ENCODE peak calls at places on chromosomes 16 and 17, in ten cellular contexts. J, D, H, Q, O, N, L, C, T and X are unnamed samples.

GRCh38 chr16:87734644-87735043 is 31.1 kb downstream of the KLHDC4 start:
- DNase-seq in J (no peak), D (no peak), H (no peak), Q (no peak), O (no peak), N (no peak), L (no peak), C (no peak), T (no peak), X (no peak)

GRCh38 chr16:63323055-63323454 is 1286.8 kb upstream of the CDH8 start:
- DNase-seq in J (no peak), D (no peak), H (no peak), Q (no peak), O (no peak), N (no peak), L (no peak), C (no peak), T (no peak), X (no peak)

GRCh38 chr17:29136998-29137730 is 43.0 kb downstream of the MYO18A start:
- DNase-seq in J (no peak), D (no peak), H (no peak), Q (no peak), O (no peak), N (no peak), L (no peak), C (no peak), T (no peak), X (no peak)

GRCh38 chr16:4511441-4512082 is 27.0 kb downstream of the CDIP1 start:
- DNase-seq in J (peak; percentile 76), D (peak; percentile 73), H (no peak), Q (no peak), O (peak; percentile 61), N (peak; percentile 80), L (no peak), C (peak; percentile 43), T (no peak), X (no peak)

GRCh38 chr17:65522751-65523404 is 38.6 kb downstream of the AXIN2 start:
- DNase-seq in J (no peak), D (no peak), H (no peak), Q (no peak), O (no peak), N (no peak), L (no peak), C (no peak), T (no peak), X (no peak)

GRCh38 chr17:80843741-80844156 is 147.9 kb upstream of the CHMP6 start:
- DNase-seq in J (no peak), D (no peak), H (no peak), Q (peak; percentile 21), O (no peak), N (no peak), L (no peak), C (no peak), T (no peak), X (peak; percentile 35)

GRCh38 chr16:67843343-67843765 is 1.2 kb downstream of the THAP11 start:
- DNase-seq in J (no peak), D (no peak), H (no peak), Q (no peak), O (no peak), N (no peak), L (no peak), C (no peak), T (no peak), X (no peak)

GRCh38 chr17:75584358-75585175 is 3.0 kb upstream of the MYO15B start:
- DNase-seq in J (no peak), D (no peak), H (no peak), Q (no peak), O (no peak), N (no peak), L (no peak), C (no peak), T (no peak), X (no peak)

GRCh38 chr16:86573646-86574508 is 4.5 kb upstream of the FOXL1 start:
- DNase-seq in J (no peak), D (no peak), H (no peak), Q (no peak), O (no peak), N (no peak), L (no peak), C (no peak), T (no peak), X (no peak)

GRCh38 chr16:30394603-30395154 is 541 bp upstream of the ZNF48 start:
- DNase-seq in J (no peak), D (no peak), H (no peak), Q (peak; percentile 71), O (peak; percentile 57), N (no peak), L (no peak), C (no peak), T (no peak), X (no peak)

GRCh38 chr17:17088511-17089205 is 46.4 kb downstream of the MPRIP start:
- DNase-seq in J (no peak), D (peak; percentile 11), H (no peak), Q (no peak), O (no peak), N (no peak), L (no peak), C (no peak), T (no peak), X (peak; percentile 40)

GRCh38 chr16:11586375-11586855 is 304 bp downstream of the LITAF start:
- DNase-seq in J (no peak), D (no peak), H (no peak), Q (no peak), O (no peak), N (no peak), L (no peak), C (no peak), T (no peak), X (no peak)

GRCh38 chr16:63816304-63816703 is 1305.6 kb downstream of the CDH11 start:
- DNase-seq in J (no peak), D (no peak), H (no peak), Q (no peak), O (no peak), N (no peak), L (no peak), C (no peak), T (no peak), X (no peak)

GRCh38 chr17:50903604-50904521 is 37.7 kb upstream of the TOB1 start:
- DNase-seq in J (no peak), D (no peak), H (no peak), Q (no peak), O (no peak), N (no peak), L (no peak), C (no peak), T (no peak), X (no peak)

DNA sequence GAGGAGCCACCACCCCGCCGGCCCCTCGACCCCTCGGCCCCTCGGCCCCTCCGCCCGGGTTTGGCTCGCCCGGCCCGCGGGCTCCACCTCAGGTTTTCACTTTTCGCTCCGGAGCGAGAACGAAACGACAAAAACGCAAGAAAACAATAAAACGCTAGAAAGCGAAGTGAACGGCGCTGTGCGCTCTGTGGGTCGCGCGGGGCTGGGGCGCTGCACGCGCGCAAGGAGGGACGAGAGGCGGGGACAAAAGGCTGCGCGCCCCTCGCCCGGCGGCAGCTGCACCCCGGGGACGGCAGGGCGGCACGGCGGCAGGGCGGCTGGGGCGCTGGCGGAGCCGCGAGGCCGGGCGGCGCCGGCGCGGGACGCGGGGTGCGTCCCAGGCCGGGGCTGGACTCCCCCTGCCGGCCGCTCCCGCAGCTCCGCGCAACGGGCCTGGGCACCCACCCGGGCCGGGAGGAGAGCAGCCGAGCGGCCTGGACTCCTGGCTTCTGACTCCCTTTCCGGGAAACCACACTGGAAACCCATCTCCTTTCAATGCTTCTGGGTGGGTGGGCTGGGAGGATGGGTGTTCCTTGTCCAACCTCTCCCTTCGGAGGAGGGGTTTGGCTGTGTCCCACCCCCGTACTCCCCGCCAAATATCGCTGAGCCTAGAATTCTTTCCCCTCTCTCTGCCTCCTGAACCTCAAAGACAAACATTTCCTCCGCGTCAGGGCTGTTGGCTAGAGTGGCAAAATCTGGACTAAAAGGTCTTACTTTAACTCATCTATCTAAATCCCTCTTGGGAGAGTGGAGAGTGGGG is 9.9 kb downstream of the TBX2 start:
- DNase-seq in J (peak; percentile 75), D (peak; percentile 64), H (no peak), Q (no peak), O (no peak), N (peak; percentile 91), L (peak; percentile 61), C (peak; percentile 56), T (peak; percentile 94), X (peak; percentile 81)
- H3K4me3 ChIP-seq in J (peak overlapping the region; percentile 55), D (peak overlapping the region; percentile 76), H (peak overlapping the region; percentile 47), Q (peak overlapping the region; percentile 63), O (peak overlapping the region; percentile 34), N (peak overlapping the region; percentile 46), L (peak overlapping the region; percentile 33), C (peak overlapping the region; percentile 21), T (peak overlapping the region; percentile 63), X (peak overlapping the region; percentile 53)

GRCh38 chr16:2975161-2975795 is 5.0 kb downstream of the PKMYT1 start:
- DNase-seq in J (no peak), D (no peak), H (no peak), Q (no peak), O (no peak), N (no peak), L (no peak), C (no peak), T (peak; percentile 82), X (no peak)
- TF ChIP-seq POLR2A in J (no peak), D (no peak), H (no peak), Q (no peak), O (no peak), N (no peak), L (no peak), C (no peak), T (no peak), X (no peak)

DNA sequence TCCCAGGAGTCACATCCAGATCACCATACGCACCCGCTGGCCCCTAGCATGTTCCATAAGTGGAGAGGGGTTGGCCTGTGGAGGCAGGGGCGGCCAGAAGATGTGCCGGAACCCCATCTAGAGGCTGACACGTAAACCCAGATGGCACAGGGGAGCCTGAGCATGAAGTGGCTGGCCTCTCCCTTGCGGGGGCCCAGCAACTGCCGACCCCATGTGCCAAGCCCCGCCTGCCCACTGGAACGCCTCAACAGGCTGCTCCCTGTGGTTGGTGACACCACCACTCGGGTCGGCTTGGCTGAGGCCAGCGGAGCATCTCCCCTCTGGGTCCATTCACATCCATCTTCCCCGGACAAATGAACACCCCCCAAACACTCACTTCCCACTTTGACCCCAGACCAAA is 9.5 kb downstream of the BCAR1 start:
- DNase-seq in J (no peak), D (no peak), H (no peak), Q (peak; percentile 48), O (no peak), N (no peak), L (no peak), C (no peak), T (no peak), X (no peak)
- H3K4me1 ChIP-seq in J (peaks cover 83% of the 10 kb centered on the region), D (peaks cover 38% of the 10 kb centered on the region), H (peaks cover 5% of the 10 kb centered on the region), Q (peaks cover 77% of the 10 kb centered on the region), O (peaks cover 43% of the 10 kb centered on the region), N (peaks cover 63% of the 10 kb centered on the region), L (peaks cover 65% of the 10 kb centered on the region), C (peaks cover 55% of the 10 kb centered on the region), T (peaks cover 59% of the 10 kb centered on the region), X (peaks cover 66% of the 10 kb centered on the region)

GRCh38 chr16:1152651-1153259 is at the start of gene CACNA1H:
- DNase-seq in J (peak; percentile 42), D (no peak), H (no peak), Q (no peak), O (no peak), N (peak; percentile 58), L (peak; percentile 71), C (no peak), T (peak; percentile 89), X (no peak)
- H3K4me3 ChIP-seq in J (peak within 1 kb of the TSS; percentile 56), D (peak within 1 kb of the TSS; percentile 80), H (peak within 1 kb of the TSS; percentile 52), Q (peak within 1 kb of the TSS; percentile 40), O (peak within 1 kb of the TSS; percentile 20), N (peak within 1 kb of the TSS; percentile 53), L (peak within 1 kb of the TSS; percentile 33), C (no peak within 1 kb of the TSS), T (peak within 1 kb of the TSS; percentile 54), X (peak within 1 kb of the TSS; percentile 55)